ENCODE peak calls at places on chromosomes 1 and 21, in four cellular contexts. C, N, P and Z are unnamed samples.

GRCh38 chr21:46610018-46610701 is 5.3 kb upstream of the S100B start:
- DNase-seq in C (no peak), N (no peak), P (no peak), Z (no peak)

GRCh38 chr1:64030411-64030810 is 173.0 kb upstream of the UBE2U start:
- DNase-seq in C (no peak), N (no peak), P (no peak), Z (no peak)

GRCh38 chr1:223393275-223394214 is at the start of gene CCDC185:
- DNase-seq in C (no peak), N (no peak), P (no peak), Z (peak; percentile 5)

GRCh38 chr21:44773291-44773932 is 28.2 kb downstream of the UBE2G2 start:
- DNase-seq in C (peak; percentile 33), N (no peak), P (no peak), Z (no peak)

GRCh38 chr1:22816063-22816775 is 105.6 kb downstream of the EPHB2 start:
- DNase-seq in C (no peak), N (no peak), P (no peak), Z (no peak)

GRCh38 chr1:21295059-21295401 is 4.8 kb upstream of the ECE1 start:
- DNase-seq in C (no peak), N (peak; percentile 75), P (no peak), Z (no peak)

GRCh38 chr1:26378088-26378878 is 5.7 kb upstream of the ZNF683 start:
- DNase-seq in C (peak; percentile 72), N (peak; percentile 26), P (peak; percentile 74), Z (peak; percentile 77)

GRCh38 chr1:209742409-209743144 is 13.3 kb upstream of the TRAF3IP3 start:
- DNase-seq in C (no peak), N (peak; percentile 16), P (no peak), Z (peak; percentile 29)

GRCh38 chr1:29120955-29121485 is 2.7 kb downstream of the TMEM200B start:
- DNase-seq in C (no peak), N (peak; percentile 83), P (peak; percentile 56), Z (peak; percentile 55)

GRCh38 chr1:94951056-94951455 is 24.1 kb upstream of the CNN3 start:
- DNase-seq in C (no peak), N (no peak), P (no peak), Z (no peak)

GRCh38 chr1:214670098-214670497 is 67.1 kb downstream of the CENPF start:
- DNase-seq in C (no peak), N (no peak), P (no peak), Z (no peak)

GRCh38 chr1:3172431-3173112 is 103.6 kb downstream of the PRDM16 start:
- DNase-seq in C (no peak), N (no peak), P (no peak), Z (no peak)

DNA sequence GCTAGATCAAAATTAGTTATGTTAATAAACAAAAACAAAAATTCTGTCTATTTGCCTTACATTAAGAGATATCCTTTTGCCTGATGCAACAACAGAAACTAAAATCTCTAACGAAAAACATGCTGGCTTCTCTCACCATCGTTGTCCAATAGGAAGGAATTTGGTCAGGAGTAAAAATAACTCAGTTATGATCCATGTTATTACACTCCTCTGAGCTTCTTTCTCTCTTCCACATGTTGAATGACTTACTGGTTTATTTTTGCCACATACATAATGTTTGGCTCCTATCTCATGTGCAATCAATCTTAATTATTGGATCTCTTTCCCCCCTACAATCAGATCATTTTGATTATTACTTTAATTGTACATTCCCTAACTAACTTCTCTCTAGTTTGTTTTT is 688.4 kb downstream of the USP25 start:
- DNase-seq in C (no peak), N (no peak), P (no peak), Z (no peak)
- H3K4me3 ChIP-seq in C (no peak overlapping the region), N (no peak overlapping the region), P (no peak overlapping the region), Z (no peak overlapping the region)

DNA sequence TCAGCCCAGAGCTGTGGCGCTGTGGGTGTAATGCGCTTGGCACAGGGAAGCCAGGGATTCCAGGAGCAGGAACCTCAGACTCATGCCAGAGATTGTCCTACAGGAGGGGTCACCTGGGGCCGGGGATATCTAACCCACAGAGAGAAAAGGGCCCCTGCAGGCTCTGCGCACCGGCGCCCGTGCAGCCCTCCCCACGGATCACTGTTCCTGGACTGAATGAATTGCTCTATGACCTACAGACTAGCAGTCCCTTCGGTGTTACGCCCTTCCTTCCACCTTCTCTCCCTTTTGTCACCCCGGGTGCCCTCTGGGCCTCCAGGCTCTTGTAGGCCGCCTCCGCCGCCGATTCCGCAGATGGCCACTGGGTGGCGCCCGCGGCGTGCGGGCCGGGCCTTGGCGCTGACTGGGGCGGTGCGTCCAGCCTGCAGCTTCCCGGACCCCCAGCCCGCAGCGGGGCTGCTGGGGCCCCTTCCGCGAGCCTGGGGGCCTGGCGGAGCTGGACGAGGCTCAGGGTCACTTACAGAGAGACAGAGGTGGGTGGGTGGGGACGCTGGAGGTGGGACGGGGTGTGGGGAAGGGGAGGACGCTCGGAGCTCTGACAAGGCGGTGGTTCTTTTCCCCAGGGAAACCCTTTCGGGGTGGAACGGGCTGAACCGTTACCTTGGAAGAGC is 101.3 kb downstream of the IER5 start:
- DNase-seq in C (peak; percentile 57), N (peak; percentile 84), P (peak; percentile 63), Z (peak; percentile 90)
- H3K4me3 ChIP-seq in C (no peak overlapping the region), N (no peak overlapping the region), P (peak overlapping the region; percentile 33), Z (no peak overlapping the region)

DNA sequence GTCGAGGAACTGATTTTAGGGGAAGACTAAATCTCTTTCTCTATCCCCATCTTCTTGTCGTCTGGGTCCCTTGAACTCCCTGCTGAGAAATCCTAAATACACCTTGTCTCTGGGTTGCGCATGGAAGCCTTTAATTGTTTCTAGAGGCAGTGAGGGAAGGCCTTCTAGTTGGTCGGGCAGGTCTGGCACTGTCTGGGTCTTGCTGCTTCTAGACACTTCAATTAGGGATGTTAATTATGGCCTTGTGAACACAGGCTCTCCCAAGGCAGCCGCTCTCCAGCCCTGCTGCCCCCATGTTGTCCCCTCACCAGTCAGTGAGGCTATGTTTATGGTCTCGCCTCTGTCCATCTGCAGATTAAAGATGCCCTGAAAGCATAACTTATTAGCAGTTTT is 22.3 kb downstream of the SOX13 start:
- DNase-seq in C (no peak), N (no peak), P (no peak), Z (no peak)
- H3K4me3 ChIP-seq in C (no peak overlapping the region), N (no peak overlapping the region), P (no peak overlapping the region), Z (no peak overlapping the region)

GRCh38 chr1:35371506-35371905 is 103.0 kb downstream of the ZMYM4 start:
- DNase-seq in C (no peak), N (no peak), P (no peak), Z (no peak)
- H3K4me3 ChIP-seq in C (no peak overlapping the region), N (no peak overlapping the region), P (no peak overlapping the region), Z (no peak overlapping the region)

GRCh38 chr1:200887772-200888348 is 6.8 kb upstream of the INAVA start:
- DNase-seq in C (no peak), N (no peak), P (no peak), Z (no peak)
- H3K4me3 ChIP-seq in C (no peak overlapping the region), N (no peak overlapping the region), P (no peak overlapping the region), Z (no peak overlapping the region)

GRCh38 chr1:15231714-15232201 is 15.3 kb upstream of the FHAD1 start:
- DNase-seq in C (no peak), N (no peak), P (no peak), Z (no peak)
- H3K4me3 ChIP-seq in C (no peak overlapping the region), N (no peak overlapping the region), P (no peak overlapping the region), Z (no peak overlapping the region)

DNA sequence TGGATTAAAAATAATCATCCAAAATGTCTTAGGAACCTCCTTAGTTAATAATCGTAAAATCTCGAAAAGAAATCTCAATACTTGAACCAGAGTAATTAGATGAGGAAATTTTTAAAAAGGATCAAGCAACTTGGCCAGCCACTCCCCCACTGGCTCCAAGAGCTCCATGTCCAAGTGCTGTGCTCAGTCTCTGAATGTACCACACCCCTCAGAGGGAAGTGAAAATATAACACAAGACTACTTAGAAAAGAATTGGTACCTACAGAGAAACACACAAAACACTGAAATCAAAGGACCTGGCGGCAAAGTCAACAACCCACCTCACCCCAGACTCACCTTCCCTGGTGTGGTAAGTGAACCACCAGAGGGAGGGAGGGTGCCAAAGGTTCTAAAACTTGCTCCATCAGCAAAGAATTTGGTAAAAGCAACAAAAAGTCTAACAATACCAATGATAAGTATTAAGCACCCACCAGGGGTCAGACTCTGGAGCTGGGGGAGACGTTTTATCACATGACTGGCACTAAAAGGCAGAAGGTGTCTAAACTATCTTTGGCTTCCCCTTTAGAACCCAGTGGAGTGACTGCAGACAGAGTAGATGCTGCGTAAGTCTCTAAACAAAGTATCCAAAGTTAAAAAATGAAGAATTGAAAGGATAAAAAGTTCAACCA is 14.0 kb downstream of the LBR start:
- DNase-seq in C (no peak), N (no peak), P (no peak), Z (peak; percentile 23)
- H3K4me3 ChIP-seq in C (no peak overlapping the region), N (no peak overlapping the region), P (no peak overlapping the region), Z (no peak overlapping the region)

GRCh38 chr1:109792056-109792831 is 28.5 kb upstream of the EPS8L3 start:
- DNase-seq in C (peak; percentile 97), N (no peak), P (peak; percentile 89), Z (no peak)

GRCh38 chr1:109793486-109794318 is 30.0 kb upstream of the EPS8L3 start:
- DNase-seq in C (peak; percentile 49), N (no peak), P (no peak), Z (peak; percentile 95)

GRCh38 chr1:109794319-109795132 is 30.8 kb upstream of the EPS8L3 start:
- DNase-seq in C (peak; percentile 38), N (no peak), P (no peak), Z (peak; percentile 71)

GRCh38 chr1:109791495-109792040 is 27.8 kb upstream of the EPS8L3 start:
- DNase-seq in C (peak; percentile 37), N (no peak), P (no peak), Z (no peak)

GRCh38 chr1:109793089-109793485 is 29.4 kb upstream of the EPS8L3 start:
- DNase-seq in C (peak; percentile 16), N (no peak), P (no peak), Z (no peak)
- H3K4me3 ChIP-seq in C (no peak overlapping the region), N (no peak overlapping the region), P (no peak overlapping the region), Z (no peak overlapping the region)

GRCh38 chr1:192579319-192579738 is 3.8 kb downstream of the RGS1 start:
- DNase-seq in C (no peak), N (no peak), P (no peak), Z (no peak)
- H3K4me3 ChIP-seq in C (no peak overlapping the region), N (no peak overlapping the region), P (no peak overlapping the region), Z (no peak overlapping the region)